ENCODE peak calls at places on chromosomes 7 and 10, in ten cellular contexts. N is SK-N-SH, F is neural crest cell, X is PC-3, R is hepatocyte, E is AG10803, M is GM13977, V is nephron progenitor cell, A is lower lobe of right lung, P is B cell. H is an unnamed sample.
A peak's percentile ranks its signal among the peaks of the same experiment; 100 is the strongest.

GRCh38 chr10:1368772-1369171 is 312.6 kb downstream of the WDR37 start:
- DNase-seq in N (peak; percentile 65), F (peak; percentile 49), X (peak; percentile 18), R (peak; percentile 77), E (no peak), M (peak; percentile 69), V (peak; percentile 70), A (no peak), P (no peak), H (peak; percentile 73)

GRCh38 chr7:620052-620451 is 100.4 kb upstream of the PDGFA start:
- DNase-seq in N (no peak), F (no peak), X (peak; percentile 39), R (peak; percentile 34), E (no peak), M (no peak), V (no peak), A (no peak), P (no peak), H (no peak)

GRCh38 chr10:49645417-49646255 is 31.8 kb downstream of the CHAT start:
- DNase-seq in N (no peak), F (no peak), X (no peak), R (no peak), E (no peak), M (no peak), V (no peak), A (no peak), P (no peak), H (peak; percentile 16)

GRCh38 chr10:97279121-97279815 is 13.2 kb downstream of the ARHGAP19 start:
- DNase-seq in N (no peak), F (no peak), X (peak; percentile 6), R (peak; percentile 44), E (peak; percentile 63), M (no peak), V (no peak), A (no peak), P (no peak), H (no peak)

GRCh38 chr7:157786375-157787274 is 449.8 kb downstream of the DNAJB6 start:
- DNase-seq in N (no peak), F (no peak), X (no peak), R (no peak), E (no peak), M (no peak), V (no peak), A (no peak), P (no peak), H (no peak)

GRCh38 chr10:12733271-12733670 is 268.2 kb downstream of the CCDC3 start:
- DNase-seq in N (no peak), F (no peak), X (no peak), R (no peak), E (no peak), M (no peak), V (no peak), A (no peak), P (no peak), H (no peak)

GRCh38 chr7:2717293-2717904 is 29.4 kb downstream of the AMZ1 start:
- DNase-seq in N (peak; percentile 90), F (no peak), X (no peak), R (peak; percentile 86), E (no peak), M (peak; percentile 76), V (peak; percentile 49), A (peak; percentile 69), P (peak; percentile 57), H (no peak)

GRCh38 chr7:30848121-30848855 is 63.4 kb upstream of the AQP1 start:
- DNase-seq in N (no peak), F (no peak), X (no peak), R (no peak), E (no peak), M (no peak), V (no peak), A (no peak), P (no peak), H (no peak)

GRCh38 chr7:31043035-31043434 is 9.1 kb upstream of the ADCYAP1R1 start:
- DNase-seq in N (peak; percentile 85), F (peak; percentile 47), X (no peak), R (no peak), E (no peak), M (no peak), V (peak; percentile 30), A (no peak), P (no peak), H (peak; percentile 48)

GRCh38 chr7:25854608-25855497 is 297.1 kb upstream of the NFE2L3 start:
- DNase-seq in N (peak; percentile 94), F (peak; percentile 63), X (peak; percentile 92), R (peak; percentile 96), E (peak; percentile 99), M (peak; percentile 54), V (peak; percentile 74), A (no peak), P (no peak), H (peak; percentile 70)
- TF ChIP-seq CTCF in N (peak; percentile 77), F (peak; percentile 80), X (peak; percentile 68), R (peak; percentile 57), E (peak; percentile 86), M (peak; percentile 53), V (peak; percentile 86), A (peak; percentile 56), P (peak; percentile 73), H (peak; percentile 67)

DNA sequence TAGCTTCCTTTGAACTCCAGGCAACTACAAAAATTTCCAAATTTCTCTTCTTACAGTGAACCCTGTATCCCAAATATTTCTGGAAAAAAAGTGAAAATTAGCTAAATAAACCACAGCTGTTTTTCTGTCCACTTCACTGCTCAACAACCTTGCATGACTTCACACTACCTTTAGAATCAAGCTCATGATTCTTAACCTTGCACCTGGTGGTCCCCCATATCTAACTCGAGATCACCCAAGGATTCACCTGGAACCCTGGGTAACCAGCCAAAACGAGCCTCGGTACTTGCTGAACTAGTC is 47.5 kb downstream of the PDLIM1 start:
- DNase-seq in N (no peak), F (no peak), X (no peak), R (no peak), E (no peak), M (no peak), V (no peak), A (no peak), P (no peak), H (no peak)
- TF ChIP-seq CTCF in N (no peak), F (no peak), X (no peak), R (no peak), E (no peak), M (no peak), V (no peak), A (no peak), P (peak; percentile 16), H (no peak)

GRCh38 chr10:24882047-24882698 is 70.2 kb downstream of the PRTFDC1 start:
- DNase-seq in N (no peak), F (no peak), X (no peak), R (no peak), E (peak; percentile 81), M (no peak), V (no peak), A (no peak), P (peak; percentile 50), H (no peak)
- TF ChIP-seq CTCF in N (no peak), F (no peak), X (no peak), R (no peak), E (peak; percentile 37), M (no peak), V (no peak), A (no peak), P (no peak), H (no peak)

DNA sequence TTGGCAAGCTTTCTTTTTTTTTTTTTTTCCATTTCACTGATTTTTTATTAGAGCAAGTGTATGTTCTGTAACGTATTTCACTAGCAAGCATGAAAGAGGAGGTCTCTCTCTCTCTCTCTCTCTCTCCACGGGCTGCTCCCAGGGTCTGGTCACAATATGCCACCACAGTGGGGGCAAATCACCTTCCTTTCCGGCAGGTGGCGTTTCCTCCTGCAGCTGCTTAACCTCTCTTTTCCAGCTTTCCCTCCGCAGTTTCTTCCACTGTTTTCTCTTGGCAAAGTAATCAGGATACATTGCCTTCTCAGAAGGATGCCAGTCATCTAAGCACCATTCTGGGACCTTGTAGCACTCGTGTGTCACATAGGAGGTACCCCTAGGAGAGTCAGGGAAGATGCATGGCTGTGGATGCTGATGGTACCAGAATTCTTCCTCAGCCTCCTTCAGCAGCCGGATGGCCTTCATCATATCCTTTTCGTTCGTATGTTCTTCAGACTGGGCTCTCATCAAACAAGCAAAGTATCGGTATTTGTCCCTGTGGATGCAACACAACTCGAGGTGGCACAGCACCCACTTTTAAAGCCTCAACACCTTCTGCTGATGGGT is 197.3 kb upstream of the PODXL start:
- DNase-seq in N (peak; percentile 51), F (no peak), X (peak; percentile 51), R (peak; percentile 39), E (no peak), M (no peak), V (peak; percentile 38), A (no peak), P (no peak), H (peak; percentile 67)
- TF ChIP-seq CTCF in N (peak; percentile 51), F (peak; percentile 60), X (peak; percentile 72), R (peak; percentile 40), E (peak; percentile 45), M (peak; percentile 28), V (peak; percentile 42), A (no peak), P (no peak), H (peak; percentile 38)

GRCh38 chr10:29183304-29183918 is 105.5 kb upstream of the LYZL1 start:
- DNase-seq in N (no peak), F (no peak), X (no peak), R (no peak), E (no peak), M (no peak), V (no peak), A (no peak), P (no peak), H (no peak)
- TF ChIP-seq CTCF in N (no peak), F (no peak), X (no peak), R (no peak), E (no peak), M (no peak), V (no peak), A (no peak), P (no peak), H (no peak)

DNA sequence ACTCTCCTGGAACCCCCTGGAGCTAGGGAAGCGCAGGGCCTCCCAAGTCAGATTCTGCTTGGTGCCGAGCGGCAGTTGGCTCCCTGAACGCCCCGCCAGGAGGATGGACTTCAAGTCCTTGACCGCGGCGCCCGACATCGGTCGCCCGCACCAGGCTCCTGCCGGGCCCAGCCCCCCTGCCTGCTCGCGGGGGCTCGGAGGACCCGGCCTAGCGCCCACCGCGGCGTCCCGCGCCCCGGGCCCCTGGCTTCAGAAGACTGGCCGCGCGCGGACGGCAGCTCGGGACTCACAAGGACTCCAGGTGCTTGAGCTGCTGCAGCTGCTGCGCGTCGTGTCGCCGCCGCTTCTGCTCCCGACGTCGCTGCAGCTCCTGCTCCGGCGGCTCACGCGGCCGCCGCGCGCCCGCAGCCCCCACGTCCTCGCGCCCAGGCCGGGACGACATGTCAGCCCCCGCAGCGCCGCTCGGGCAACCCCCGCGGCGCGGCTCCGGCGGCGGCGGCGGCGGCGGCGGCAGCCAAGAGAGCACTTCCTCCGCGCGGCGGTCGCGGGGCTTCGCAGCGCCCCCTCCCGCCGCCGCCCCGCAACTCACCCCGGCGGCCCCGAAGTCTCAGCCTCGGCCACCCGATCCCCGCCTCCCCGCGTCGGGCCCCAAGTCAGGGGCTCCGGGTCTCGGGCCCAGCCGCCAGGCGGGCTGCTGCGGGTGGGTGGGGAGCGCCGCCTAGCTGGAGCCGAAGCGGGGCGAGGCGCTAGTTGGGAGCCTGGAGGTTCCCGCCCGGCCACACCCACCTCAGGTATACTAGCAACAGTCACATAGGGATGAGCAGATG is at the start of gene RP9:
- DNase-seq in N (peak; percentile 99), F (peak; percentile 72), X (peak; percentile 71), R (peak; percentile 91), E (peak; percentile 49), M (peak; percentile 89), V (peak; percentile 86), A (peak; percentile 78), P (peak; percentile 76), H (peak; percentile 87)
- TF ChIP-seq CTCF in N (peak; percentile 61), F (peak; percentile 68), X (peak; percentile 46), R (peak; percentile 64), E (no peak), M (peak; percentile 81), V (peak; percentile 38), A (peak; percentile 53), P (peak; percentile 70), H (peak; percentile 60)

GRCh38 chr10:111472445-111472844 is 395.6 kb downstream of the ADRA2A start:
- DNase-seq in N (no peak), F (no peak), X (no peak), R (no peak), E (no peak), M (no peak), V (no peak), A (no peak), P (no peak), H (no peak)
- TF ChIP-seq CTCF in N (no peak), F (no peak), X (no peak), R (no peak), E (no peak), M (no peak), V (no peak), A (no peak), P (no peak), H (no peak)